ENCODE peak calls at places on chromosomes 3 and 15, in six cellular contexts. T is WTC11, V is esophagus muscularis mucosa, H is GM20000, M is RWPE2, D is left lung. K is an unnamed sample.
A peak's percentile ranks its signal among the peaks of the same experiment; 100 is the strongest.

GRCh38 chr15:91376016-91376415 is 276.0 kb downstream of the SV2B start:
- DNase-seq in H (no peak), V (no peak), M (no peak), D (no peak), T (no peak), K (no peak)

GRCh38 chr3:184800349-184800748 is 11.6 kb upstream of the VPS8 start:
- DNase-seq in T (no peak), M (no peak), D (no peak), V (no peak), H (no peak), K (no peak)

GRCh38 chr3:49689046-49689886 is at the start of the genes MST1 and RNF123:
- DNase-seq in T (peak; percentile 95), H (peak; percentile 93), D (peak; percentile 97), V (peak; percentile 97), M (peak; percentile 87), K (peak; percentile 93)

GRCh38 chr15:69852482-69853275 is 245.0 kb downstream of the TLE3 start:
- DNase-seq in M (no peak), T (no peak), H (no peak), V (no peak), D (no peak), K (no peak)

GRCh38 chr3:13332158-13332557 is 88.0 kb downstream of the NUP210 start:
- DNase-seq in T (no peak), D (no peak), H (peak; percentile 78), M (no peak), V (no peak), K (peak; percentile 79)

GRCh38 chr3:129305592-129306091 is 27.0 kb downstream of the HMCES start:
- DNase-seq in H (no peak), V (no peak), D (peak; percentile 93), T (peak; percentile 99), M (peak; percentile 97), K (peak; percentile 49)

GRCh38 chr3:70072754-70073153 is 73.2 kb downstream of the SAMMSON start:
- DNase-seq in H (no peak), D (no peak), T (no peak), V (no peak), M (no peak), K (no peak)

GRCh38 chr3:56005196-56005805 is 463.0 kb downstream of the ERC2 start:
- DNase-seq in M (no peak), D (no peak), T (no peak), H (no peak), V (no peak), K (no peak)

GRCh38 chr15:95825672-95826387 is 504.7 kb upstream of the NR2F2 start:
- DNase-seq in H (no peak), T (no peak), D (no peak), M (no peak), V (no peak), K (no peak)

GRCh38 chr3:38007754-38008090 is 17.1 kb downstream of the VILL start:
- DNase-seq in T (no peak), H (no peak), M (no peak), D (no peak), V (no peak), K (no peak)

GRCh38 chr3:39381432-39381831 is 1.7 kb upstream of the SLC25A38 start:
- DNase-seq in D (no peak), H (no peak), V (no peak), M (no peak), T (no peak), K (no peak)

GRCh38 chr3:170564664-170565063 is 21.2 kb downstream of the SLC7A14 start:
- DNase-seq in V (no peak), M (no peak), T (no peak), H (no peak), D (no peak), K (no peak)

GRCh38 chr3:37240170-37240945 is 66.0 kb upstream of the LRRFIP2 start:
- DNase-seq in T (no peak), D (no peak), M (no peak), V (no peak), H (no peak), K (no peak)

GRCh38 chr3:134056464-134056891 is 26.8 kb upstream of the SLCO2A1 start:
- DNase-seq in T (no peak), M (peak; percentile 21), D (no peak), V (no peak), H (no peak), K (no peak)

GRCh38 chr3:128910006-128910405 is 30.6 kb downstream of the ACAD9 start:
- DNase-seq in T (no peak), V (no peak), D (no peak), M (no peak), H (no peak), K (no peak)

GRCh38 chr3:39990532-39990931 is 181.1 kb downstream of the MYRIP start:
- DNase-seq in D (no peak), M (no peak), H (peak; percentile 41), T (peak; percentile 50), V (no peak), K (peak; percentile 47)

GRCh38 chr3:58492385-58492970 is 582 bp downstream of the KCTD6 start:
- DNase-seq in H (peak; percentile 46), V (no peak), M (no peak), D (no peak), T (no peak), K (peak; percentile 55)

GRCh38 chr3:129116482-129116946 is 5.1 kb downstream of the RAB43 start:
- DNase-seq in T (no peak), M (no peak), D (no peak), V (no peak), H (no peak), K (no peak)

GRCh38 chr3:107235923-107236315 is 141.3 kb upstream of the CCDC54 start:
- DNase-seq in H (peak; percentile 75), M (no peak), T (no peak), V (no peak), D (no peak), K (peak; percentile 80)

GRCh38 chr3:9135526-9135925 is 113.9 kb downstream of the SRGAP3 start:
- DNase-seq in H (no peak), V (no peak), D (no peak), T (no peak), M (no peak), K (no peak)

GRCh38 chr3:126274735-126275734 is 82.2 kb downstream of the KLF15 start:
- DNase-seq in H (no peak), D (no peak), M (no peak), T (no peak), V (peak; percentile 19), K (no peak)

GRCh38 chr15:60369696-60370095 is 28.1 kb downstream of the ANXA2 start:
- DNase-seq in V (no peak), H (no peak), T (no peak), D (no peak), M (no peak), K (no peak)

GRCh38 chr3:12444582-12445468 is 39.5 kb upstream of the TSEN2 start:
- DNase-seq in D (no peak), V (no peak), T (peak; percentile 37), M (peak; percentile 62), H (no peak), K (no peak)

DNA sequence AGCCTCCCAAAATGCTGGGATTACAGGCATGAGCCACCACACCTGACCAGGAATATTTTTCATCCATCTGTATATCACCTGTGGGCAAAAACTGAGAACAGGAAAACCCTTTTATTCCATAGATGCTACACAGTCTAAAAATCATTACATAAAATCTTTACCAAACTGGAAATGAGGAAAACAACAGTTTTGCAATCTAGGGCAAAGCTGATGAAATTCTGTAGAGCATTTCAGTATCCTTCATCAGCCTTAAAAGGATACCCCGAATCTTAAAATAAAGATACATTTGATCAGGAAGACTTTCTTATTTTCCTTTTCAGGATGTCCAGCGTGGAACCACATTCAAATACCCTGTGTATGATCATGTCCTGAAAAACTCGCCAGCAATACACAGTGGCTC is 7.1 kb downstream of the SIAH2 start:
- DNase-seq in H (no peak), V (no peak), T (no peak), M (no peak), D (no peak), K (no peak)
- TF ChIP-seq CTCF in H (no peak), V (no peak), T (no peak), M (no peak), D (no peak), K (no peak)

GRCh38 chr3:150373234-150373633 is 34.9 kb upstream of the TSC22D2 start:
- DNase-seq in T (no peak), V (no peak), D (no peak), H (no peak), M (no peak), K (no peak)

GRCh38 chr3:150372320-150373118 is 35.6 kb upstream of the TSC22D2 start:
- DNase-seq in H (peak; percentile 14), D (no peak), T (no peak), V (no peak), M (no peak), K (peak; percentile 29)

GRCh38 chr3:150377601-150378466 is 30.3 kb upstream of the TSC22D2 start:
- DNase-seq in M (no peak), V (peak; percentile 68), H (no peak), D (no peak), T (no peak), K (no peak)

GRCh38 chr3:150376001-150376848 is 31.9 kb upstream of the TSC22D2 start:
- DNase-seq in T (no peak), M (no peak), H (no peak), V (no peak), D (no peak), K (no peak)

GRCh38 chr3:150374975-150375374 is 33.1 kb upstream of the TSC22D2 start:
- DNase-seq in D (no peak), H (no peak), M (no peak), T (no peak), V (no peak), K (no peak)
- TF ChIP-seq CTCF in D (no peak), H (no peak), M (no peak), T (no peak), V (no peak), K (no peak)

DNA sequence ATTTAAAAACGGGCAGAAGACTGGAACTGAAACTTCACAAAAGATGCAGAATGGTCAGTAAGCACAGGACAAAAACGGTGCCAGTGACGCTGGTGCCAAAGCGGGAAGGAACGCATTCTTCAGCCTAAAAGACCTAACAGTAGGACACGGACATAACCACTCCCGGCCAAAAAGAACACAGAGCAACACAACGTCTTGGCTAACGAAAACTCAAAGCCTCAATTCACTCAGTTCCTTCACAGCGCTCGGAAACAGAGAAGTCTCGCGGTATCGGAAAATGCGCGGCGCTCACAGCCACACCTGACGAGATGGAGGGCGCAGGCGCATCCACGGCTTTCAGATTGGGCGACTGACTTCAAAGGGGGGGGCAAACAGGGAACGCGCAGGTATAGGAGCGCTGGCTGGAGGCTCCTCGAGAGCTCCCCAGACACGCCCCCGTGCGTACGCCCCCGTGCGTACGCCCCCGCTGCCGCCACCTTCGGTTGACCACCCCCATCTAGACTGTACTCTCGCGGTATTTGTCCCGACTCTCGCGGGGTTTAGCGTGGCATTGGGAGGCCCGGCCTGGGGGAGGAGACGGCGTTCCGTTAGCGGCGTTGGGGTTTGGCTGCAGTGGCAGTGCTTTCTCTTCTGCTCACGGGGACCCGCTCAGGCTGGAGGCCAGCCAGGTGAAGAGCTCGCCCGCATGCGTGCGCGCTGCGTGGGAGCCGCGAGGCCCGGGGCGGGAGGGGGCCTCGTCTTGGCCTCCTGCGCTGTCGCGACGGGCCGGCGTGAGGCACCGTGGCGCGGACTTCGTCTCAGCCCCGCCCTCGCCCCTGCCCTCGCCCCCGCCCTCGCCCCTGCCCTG is at the start of gene NKTR:
- DNase-seq in D (peak; percentile 95), V (peak; percentile 99), T (peak; percentile 100), H (peak; percentile 92), M (peak; percentile 99), K (peak; percentile 92)
- TF ChIP-seq CTCF in D (no peak), V (no peak), T (no peak), H (no peak), M (no peak), K (no peak)

GRCh38 chr3:172911142-172911541 is 160.6 kb downstream of the ECT2 start:
- DNase-seq in D (no peak), M (no peak), T (peak; percentile 20), H (no peak), V (no peak), K (no peak)
- TF ChIP-seq CTCF in D (no peak), M (no peak), T (no peak), H (no peak), V (no peak), K (no peak)

GRCh38 chr3:172461530-172462138 is 13.4 kb upstream of the GHSR start:
- DNase-seq in H (peak; percentile 57), V (no peak), D (no peak), T (no peak), M (no peak), K (peak; percentile 74)
- TF ChIP-seq CTCF in H (peak; percentile 85), V (peak; percentile 83), D (peak; percentile 88), T (peak; percentile 84), M (peak; percentile 92), K (peak; percentile 80)

K was measured in GM13977.